ENCODE peak calls at places on chromosomes 7 and 10, in nine cellular contexts. L is epithelial cell of esophagus; E is CD8-positive, alpha-beta T cell; Z is mesothelial cell of epicardium; G is fibroblast of pulmonary artery; C is mucosa of descending colon; T is activated CD8-positive, alpha-beta T cell treated with anti-CD3 and anti-CD28 coated beads for 36 hours; P is PC-3; V is omental fat pad. S is an unnamed sample.

GRCh38 chr7:35823440-35823839 is 22.6 kb downstream of the SEPTIN7 start:
- DNase-seq in L (peak; percentile 54), E (no peak), Z (no peak), G (no peak), C (no peak), T (no peak), P (no peak), V (no peak), S (no peak)

GRCh38 chr7:24346129-24346528 is 62.1 kb downstream of the NPY start:
- DNase-seq in L (no peak), E (no peak), Z (no peak), G (no peak), C (no peak), T (no peak), P (peak; percentile 40), V (no peak), S (no peak)

GRCh38 chr7:2201128-2201527 is 31.6 kb downstream of the MAD1L1 start:
- DNase-seq in L (no peak), E (no peak), Z (no peak), G (no peak), C (no peak), T (no peak), P (no peak), V (no peak), S (no peak)

GRCh38 chr10:6597478-6597877 is 17.4 kb upstream of the PRKCQ start:
- DNase-seq in L (no peak), E (peak; percentile 46), Z (no peak), G (no peak), C (no peak), T (no peak), P (no peak), V (no peak), S (no peak)

GRCh38 chr10:5508786-5509185 is 9.4 kb upstream of the CALML5 start:
- DNase-seq in L (no peak), E (no peak), Z (no peak), G (no peak), C (no peak), T (no peak), P (no peak), V (no peak), S (no peak)

GRCh38 chr10:72097448-72098300 is 9.3 kb upstream of the SPOCK2 start:
- DNase-seq in L (peak; percentile 62), E (no peak), Z (no peak), G (peak; percentile 96), C (no peak), T (no peak), P (peak; percentile 90), V (no peak), S (peak; percentile 82)

GRCh38 chr10:7941576-7941975 is 112.9 kb upstream of the GATA3 start:
- DNase-seq in L (no peak), E (no peak), Z (no peak), G (no peak), C (no peak), T (no peak), P (no peak), V (no peak), S (no peak)

GRCh38 chr10:80132299-80133139 is at the start of gene PLAC9:
- DNase-seq in L (no peak), E (no peak), Z (peak; percentile 57), G (peak; percentile 52), C (no peak), T (no peak), P (peak; percentile 67), V (no peak), S (peak; percentile 44)

GRCh38 chr7:1922071-1922869 is 252.2 kb downstream of the ELFN1 start:
- DNase-seq in L (peak; percentile 30), E (peak; percentile 60), Z (no peak), G (no peak), C (no peak), T (peak; percentile 83), P (peak; percentile 60), V (no peak), S (no peak)

GRCh38 chr7:15131661-15132060 is 229.1 kb upstream of the DGKB start:
- DNase-seq in L (no peak), E (no peak), Z (no peak), G (no peak), C (no peak), T (no peak), P (no peak), V (no peak), S (no peak)

GRCh38 chr7:47670738-47671137 is 88.8 kb upstream of the TNS3 start:
- DNase-seq in L (no peak), E (no peak), Z (no peak), G (no peak), C (peak; percentile 24), T (no peak), P (no peak), V (no peak), S (no peak)

GRCh38 chr10:52632591-52632990 is 140.0 kb downstream of the MBL2 start:
- DNase-seq in L (no peak), E (no peak), Z (no peak), G (no peak), C (no peak), T (no peak), P (peak; percentile 74), V (no peak), S (no peak)

GRCh38 chr7:102463841-102464576 is 654 bp downstream of the ALKBH4 start:
- DNase-seq in L (peak; percentile 14), E (peak; percentile 3), Z (no peak), G (no peak), C (no peak), T (peak; percentile 29), P (no peak), V (no peak), S (no peak)

GRCh38 chr7:102468416-102469350 is 3.9 kb downstream of the LRWD1 start:
- DNase-seq in L (no peak), E (peak; percentile 17), Z (no peak), G (no peak), C (no peak), T (no peak), P (no peak), V (no peak), S (peak; percentile 78)

GRCh38 chr7:102466097-102466496 is 1.3 kb downstream of the LRWD1 start:
- DNase-seq in L (no peak), E (no peak), Z (no peak), G (no peak), C (no peak), T (no peak), P (no peak), V (no peak), S (no peak)

GRCh38 chr7:102467581-102468415 is 3.0 kb downstream of the LRWD1 start:
- DNase-seq in L (no peak), E (peak; percentile 16), Z (no peak), G (no peak), C (no peak), T (no peak), P (no peak), V (no peak), S (no peak)

GRCh38 chr7:102464577-102465280 is at the start of the genes ALKBH4 and LRWD1:
- DNase-seq in L (peak; percentile 91), E (peak; percentile 91), Z (peak; percentile 94), G (peak; percentile 92), C (peak; percentile 95), T (peak; percentile 97), P (peak; percentile 88), V (peak; percentile 79), S (peak; percentile 94)
- TF ChIP-seq CTCF in L (no peak), E (no peak), Z (peak; percentile 22), G (no peak), C (peak; percentile 7), T (peak; percentile 10), P (peak; percentile 15), V (no peak), S (no peak)

GRCh38 chr7:43212921-43213320 is 100.5 kb downstream of the HECW1 start:
- DNase-seq in L (no peak), E (no peak), Z (no peak), G (no peak), C (no peak), T (no peak), P (no peak), V (no peak), S (no peak)

GRCh38 chr7:43208189-43208588 is 95.7 kb downstream of the HECW1 start:
- DNase-seq in L (no peak), E (no peak), Z (no peak), G (no peak), C (no peak), T (no peak), P (no peak), V (no peak), S (no peak)

GRCh38 chr7:43215061-43215460 is 102.6 kb downstream of the HECW1 start:
- DNase-seq in L (no peak), E (no peak), Z (no peak), G (no peak), C (no peak), T (no peak), P (no peak), V (no peak), S (no peak)

GRCh38 chr7:43211693-43212092 is 99.2 kb downstream of the HECW1 start:
- DNase-seq in L (no peak), E (no peak), Z (no peak), G (no peak), C (no peak), T (no peak), P (no peak), V (no peak), S (no peak)

DNA sequence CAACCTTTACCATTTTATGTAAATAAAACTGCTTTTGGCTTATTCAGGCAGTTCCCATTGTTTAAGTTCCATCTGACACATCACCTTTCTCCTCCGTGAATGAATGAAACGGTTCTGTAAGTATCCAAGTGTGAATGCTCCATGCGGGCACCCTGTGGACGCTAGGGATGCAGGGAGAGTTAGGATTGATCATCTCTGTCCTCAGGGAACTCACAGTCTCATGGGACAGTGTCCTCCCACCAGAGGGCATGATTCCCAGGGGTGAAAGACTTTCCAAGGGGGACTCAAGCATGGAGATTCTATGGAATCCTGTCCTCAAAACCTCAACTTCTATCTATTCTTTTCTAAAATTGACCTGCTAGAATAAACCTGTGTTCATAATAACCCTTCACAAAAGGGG is 98.8 kb downstream of the HECW1 start:
- DNase-seq in L (no peak), E (no peak), Z (no peak), G (no peak), C (no peak), T (no peak), P (peak; percentile 14), V (no peak), S (no peak)
- TF ChIP-seq CTCF in L (no peak), E (no peak), Z (no peak), G (no peak), C (no peak), T (no peak), P (peak; percentile 48), V (no peak), S (no peak)

DNA sequence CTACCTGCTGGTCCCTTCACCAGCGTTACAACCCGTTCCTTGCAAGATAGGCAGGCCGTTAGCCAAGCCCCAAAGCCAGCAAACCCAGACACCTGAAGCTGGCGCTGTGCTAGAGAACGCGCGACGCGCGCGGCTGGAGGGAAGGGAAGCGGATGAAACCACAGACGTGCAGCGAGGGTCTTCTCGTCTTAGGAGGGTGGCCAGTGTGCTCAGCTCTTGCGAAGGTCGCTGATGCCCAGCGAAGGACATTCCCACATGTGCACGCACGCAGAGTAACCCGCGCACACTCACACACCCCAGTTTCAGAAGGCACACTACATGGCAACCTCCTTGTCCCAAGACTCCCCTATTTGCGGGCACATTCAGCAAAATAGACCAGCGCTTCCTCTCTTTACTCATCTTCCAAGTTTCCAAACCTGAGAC is 941 bp downstream of the TMEM26 start:
- DNase-seq in L (no peak), E (no peak), Z (peak; percentile 59), G (no peak), C (no peak), T (no peak), P (no peak), V (no peak), S (no peak)
- TF ChIP-seq CTCF in L (no peak), E (no peak), Z (no peak), G (no peak), C (no peak), T (no peak), P (no peak), V (no peak), S (no peak)

GRCh38 chr10:75438275-75438674 is 6.9 kb downstream of the LRMDA start:
- DNase-seq in L (no peak), E (no peak), Z (no peak), G (no peak), C (no peak), T (no peak), P (no peak), V (no peak), S (no peak)
- TF ChIP-seq CTCF in L (no peak), E (no peak), Z (no peak), G (no peak), C (no peak), T (no peak), P (no peak), V (no peak), S (no peak)

S was measured in adrenal gland.